ENCODE peak calls at places on chromosomes 1 and 21, in five cellular contexts. T, X, I, S and K are unnamed samples. For H3K4me1, the result is how much of the 10 kb centered on the place peaks cover.

GRCh38 chr1:179129702-179130473 is 48.0 kb downstream of the TOR3A start:
- DNase-seq in I (no peak), S (no peak), T (peak), X (peak), K (no peak)

GRCh38 chr1:203342192-203342940 is 8.6 kb downstream of the FMOD start:
- DNase-seq in I (no peak), S (peak), T (peak), X (peak), K (peak)

GRCh38 chr1:64203420-64203819 is at the start of gene UBE2U:
- DNase-seq in S (no peak), X (no peak), T (no peak), I (no peak), K (no peak)

GRCh38 chr1:14765773-14766172 is 167.3 kb downstream of the KAZN start:
- DNase-seq in S (no peak), X (no peak), I (no peak), T (no peak), K (no peak)

GRCh38 chr1:239349699-239350098 is 36.7 kb upstream of the CHRM3 start:
- DNase-seq in T (no peak), X (no peak), I (no peak), S (no peak), K (no peak)

GRCh38 chr1:19462781-19463180 is 22.6 kb downstream of the CAPZB start:
- DNase-seq in I (no peak), T (no peak), S (no peak), X (no peak), K (no peak)

GRCh38 chr21:26795866-26796329 is 49.3 kb downstream of the ADAMTS1 start:
- DNase-seq in S (peak), X (peak), T (peak), I (no peak), K (peak)

GRCh38 chr21:44539991-44540666 is at the start of gene KRTAP10-1:
- DNase-seq in X (no peak), I (no peak), S (no peak), T (no peak), K (no peak)

GRCh38 chr1:41751804-41752513 is 166.8 kb downstream of the HIVEP3 start:
- DNase-seq in T (peak), X (no peak), I (no peak), S (peak), K (no peak)

GRCh38 chr1:30189818-30190480 is 533.4 kb downstream of the MATN1 start:
- DNase-seq in I (no peak), T (no peak), X (no peak), S (no peak), K (no peak)

GRCh38 chr1:221793439-221794078 is 51.7 kb upstream of the DUSP10 start:
- DNase-seq in X (no peak), T (peak), I (no peak), S (peak), K (no peak)

GRCh38 chr21:17139696-17140095 is 373.1 kb upstream of the CXADR start:
- DNase-seq in X (peak), I (no peak), T (no peak), S (no peak), K (no peak)

GRCh38 chr1:210883821-210884220 is 250.1 kb downstream of the KCNH1 start:
- DNase-seq in I (no peak), T (peak), S (peak), X (no peak), K (no peak)

GRCh38 chr21:45050786-45051489 is 23.4 kb upstream of the ADARB1 start:
- DNase-seq in T (peak), X (no peak), S (peak), I (no peak), K (peak)

GRCh38 chr1:165793951-165794350 is 25.3 kb upstream of the TMCO1 start:
- DNase-seq in X (no peak), I (no peak), S (no peak), T (no peak), K (no peak)

GRCh38 chr21:32448803-32449594 is 36.5 kb downstream of the EVA1C start:
- DNase-seq in T (peak), S (peak), X (no peak), I (no peak), K (no peak)

GRCh38 chr1:194568610-194569009 is 1382.2 kb upstream of the B3GALT2 start:
- DNase-seq in S (peak), I (no peak), T (peak), X (no peak), K (no peak)

GRCh38 chr1:157682710-157683437 is 17.7 kb downstream of the FCRL3 start:
- DNase-seq in X (no peak), S (no peak), I (no peak), T (no peak), K (no peak)

GRCh38 chr1:56098956-56099355 is 480.4 kb downstream of the PLPP3 start:
- DNase-seq in T (peak), S (peak), X (no peak), I (no peak), K (no peak)

GRCh38 chr1:164725401-164725800 is 166.4 kb downstream of the PBX1 start:
- DNase-seq in S (no peak), X (no peak), I (no peak), T (no peak), K (no peak)

GRCh38 chr1:224852901-224853568 is 76.4 kb upstream of the DNAH14 start:
- DNase-seq in I (no peak), T (peak), S (peak), X (peak), K (peak)

GRCh38 chr1:42334240-42335049 is 590 bp downstream of the FOXJ3 start:
- DNase-seq in I (peak), X (peak), S (peak), T (peak), K (peak)

GRCh38 chr1:188489336-188490112 is 1660.8 kb downstream of the PLA2G4A start:
- DNase-seq in T (peak), S (peak), X (no peak), I (peak), K (peak)

GRCh38 chr1:224623743-224624333 is 7.7 kb downstream of the CNIH3 start:
- DNase-seq in I (peak), S (peak), T (peak), X (peak), K (peak)

GRCh38 chr1:172882791-172883386 is 167.9 kb downstream of the TNFSF18 start:
- DNase-seq in X (no peak), T (no peak), S (no peak), I (no peak), K (no peak)

GRCh38 chr1:26853600-26853999 is 9.3 kb upstream of the SFN start:
- DNase-seq in X (no peak), I (no peak), S (no peak), T (no peak), K (no peak)

GRCh38 chr1:29211086-29212030 is 19.4 kb downstream of the MECR start:
- DNase-seq in T (no peak), I (no peak), S (no peak), X (no peak), K (no peak)

GRCh38 chr21:42256316-42256715 is 37.4 kb downstream of the ABCG1 start:
- DNase-seq in I (no peak), T (no peak), X (no peak), S (no peak), K (no peak)

GRCh38 chr21:45454081-45454923 is 49.3 kb downstream of the COL18A1 start:
- DNase-seq in S (no peak), T (no peak), X (no peak), I (no peak), K (no peak)

DNA sequence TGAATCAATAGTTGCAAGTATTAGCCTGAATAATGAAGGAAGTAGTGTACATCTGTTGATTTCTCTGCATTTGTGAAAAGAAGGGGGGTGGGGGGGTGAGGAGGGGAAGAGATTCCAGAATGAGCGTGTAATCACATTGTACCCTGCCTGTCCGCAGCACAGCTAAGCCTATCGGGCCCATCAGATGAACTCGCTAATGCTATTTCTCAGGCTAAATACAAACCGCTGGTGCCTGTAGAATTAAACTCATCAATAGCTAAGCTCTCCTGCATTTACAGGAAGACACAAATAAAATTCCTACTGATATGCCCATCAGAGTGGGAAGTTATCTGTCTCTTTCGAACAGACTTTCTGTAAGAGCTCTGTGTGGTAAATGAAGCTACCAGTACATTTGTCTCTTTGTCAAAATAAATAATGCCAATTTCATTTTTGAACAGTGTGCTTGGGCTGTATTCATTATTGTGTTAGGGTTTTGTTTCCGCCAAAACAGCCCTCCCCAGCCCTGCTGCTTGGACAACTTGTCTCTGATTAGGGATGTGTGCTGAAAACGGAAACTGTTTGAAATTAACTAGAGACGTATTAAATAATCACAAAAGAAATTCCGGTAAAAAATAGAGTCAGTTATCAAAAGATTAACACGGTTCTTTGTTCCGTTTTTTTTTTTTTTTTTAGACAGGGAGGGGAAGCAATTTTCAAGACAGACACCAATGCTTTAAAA is 305.4 kb downstream of the TTLL7 start:
- DNase-seq in S (peak), X (no peak), I (peak), T (peak), K (peak)
- TF ChIP-seq EZH2 in S (no peak), X (no peak), I (no peak), T (no peak), K (no peak)

GRCh38 chr1:66311628-66312027 is 222.3 kb upstream of the SGIP1 start:
- DNase-seq in S (no peak), T (no peak), I (no peak), X (no peak), K (no peak)

GRCh38 chr1:66312316-66312715 is 221.6 kb upstream of the SGIP1 start:
- DNase-seq in T (no peak), I (no peak), S (no peak), X (no peak), K (no peak)

GRCh38 chr1:66313446-66313845 is 220.5 kb upstream of the SGIP1 start:
- DNase-seq in X (no peak), T (peak), S (no peak), I (no peak), K (no peak)

GRCh38 chr1:66309006-66309741 is 224.8 kb upstream of the SGIP1 start:
- DNase-seq in I (no peak), X (no peak), S (no peak), T (no peak), K (no peak)

GRCh38 chr1:66311092-66311491 is 222.9 kb upstream of the SGIP1 start:
- DNase-seq in T (peak), I (no peak), X (no peak), S (no peak), K (no peak)
- H3K4me2 ChIP-seq in T (no peak), I (no peak), X (no peak), S (no peak), K (no peak)

GRCh38 chr1:25731148-25731547 is 68.8 kb upstream of the SELENON start:
- DNase-seq in T (no peak), I (no peak), S (no peak), X (no peak), K (no peak)

GRCh38 chr1:25731626-25732370 is 68.2 kb upstream of the SELENON start:
- DNase-seq in X (no peak), I (no peak), S (no peak), T (no peak), K (no peak)

GRCh38 chr1:25729774-25730173 is 70.2 kb upstream of the SELENON start:
- DNase-seq in X (no peak), T (no peak), I (no peak), S (no peak), K (no peak)

GRCh38 chr1:25733271-25733670 is 66.7 kb upstream of the SELENON start:
- DNase-seq in X (no peak), T (no peak), I (no peak), S (no peak), K (no peak)

DNA sequence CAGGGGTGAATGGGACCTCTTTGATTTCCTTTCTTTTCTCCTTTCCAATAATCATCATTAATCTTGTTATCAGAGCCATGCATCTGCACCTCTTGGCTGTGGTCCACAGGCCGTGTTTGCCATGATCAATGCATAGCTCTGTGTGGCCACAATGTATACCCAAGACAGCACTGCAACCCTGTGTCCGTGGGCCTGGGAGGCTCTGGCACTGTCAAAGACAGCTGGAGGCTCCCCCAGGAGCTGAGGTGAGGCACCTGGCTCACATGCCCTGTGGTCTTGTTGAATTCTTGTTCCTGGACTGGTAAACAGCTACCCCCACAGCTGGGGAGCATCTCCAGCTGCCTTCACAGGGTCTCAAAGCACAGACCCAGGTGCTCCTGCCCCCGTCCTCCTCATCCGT is 67.2 kb upstream of the SELENON start:
- DNase-seq in S (no peak), I (no peak), T (no peak), X (no peak), K (no peak)
- H3K4me1 ChIP-seq in S (under half), I (under half), T (under half), X (under half), K (under half)

GRCh38 chr1:177164380-177165068 is at the start of gene ASTN1:
- DNase-seq in S (no peak), X (no peak), I (no peak), T (peak), K (no peak)

GRCh38 chr1:177163844-177164379 is 600 bp downstream of the ASTN1 start:
- DNase-seq in S (no peak), I (no peak), X (no peak), T (no peak), K (no peak)

GRCh38 chr1:177170756-177171535 is at the start of gene BRINP2:
- DNase-seq in T (peak), I (no peak), S (peak), X (no peak), K (peak)

DNA sequence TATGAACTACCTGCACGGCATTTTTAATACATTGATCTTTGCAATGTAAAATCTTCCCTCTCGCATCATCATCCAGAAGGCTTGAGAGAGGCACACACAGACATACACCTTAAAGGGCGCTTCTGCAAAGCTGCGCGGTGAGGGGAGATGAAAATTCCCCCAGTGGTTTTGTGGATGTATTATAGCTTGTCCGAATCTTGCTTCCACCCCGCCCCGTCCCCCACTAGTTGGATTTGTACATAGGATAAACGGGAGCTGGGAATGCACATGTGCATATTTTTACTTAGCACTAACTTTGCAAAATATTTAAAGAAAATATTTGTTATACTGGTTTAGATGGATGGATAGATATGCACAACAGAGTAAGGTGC is 542 bp upstream of the ASTN1 start:
- DNase-seq in T (no peak), X (no peak), S (no peak), I (no peak), K (no peak)
- TF ChIP-seq EZH2 in T (no peak), X (no peak), S (no peak), I (no peak), K (no peak)

DNA sequence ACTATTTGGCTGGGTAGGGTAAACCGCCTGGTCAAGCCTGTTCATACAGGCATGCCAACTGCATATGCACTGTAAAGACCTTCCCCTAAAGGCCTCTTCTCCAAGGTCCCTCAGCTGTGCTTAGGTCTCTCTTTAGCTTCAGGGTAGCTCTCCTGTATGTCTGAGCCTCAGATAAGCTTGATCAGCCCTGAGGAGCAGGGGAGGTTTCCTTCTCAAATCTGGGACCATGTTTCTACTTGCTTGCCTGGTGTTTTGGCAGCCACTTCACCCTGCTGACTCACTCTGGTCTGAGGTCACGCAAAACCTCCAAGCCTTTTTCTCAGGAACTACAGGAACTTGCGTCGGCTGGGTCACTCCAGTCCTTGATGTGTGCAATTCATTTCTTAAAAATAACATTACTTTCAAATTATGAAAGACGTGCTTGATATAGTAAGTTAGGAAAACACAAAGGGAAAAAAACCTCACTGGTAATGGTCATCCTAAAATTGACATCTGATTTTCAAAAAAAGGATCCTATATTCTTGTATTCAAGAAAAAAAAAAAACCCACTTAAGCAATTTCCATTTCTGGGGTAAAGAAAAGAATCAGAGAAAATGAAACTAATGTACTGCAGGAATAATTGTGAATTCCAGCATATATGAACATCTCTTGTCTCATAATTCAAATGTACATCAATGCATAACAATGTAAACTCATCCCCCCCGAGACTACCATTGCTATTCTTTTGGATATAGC is 24.7 kb upstream of the RNF19B start:
- DNase-seq in S (peak), X (no peak), I (peak), T (peak), K (no peak)
- H3K4me2 ChIP-seq in S (peak), X (no peak), I (peak), T (peak), K (no peak)

DNA sequence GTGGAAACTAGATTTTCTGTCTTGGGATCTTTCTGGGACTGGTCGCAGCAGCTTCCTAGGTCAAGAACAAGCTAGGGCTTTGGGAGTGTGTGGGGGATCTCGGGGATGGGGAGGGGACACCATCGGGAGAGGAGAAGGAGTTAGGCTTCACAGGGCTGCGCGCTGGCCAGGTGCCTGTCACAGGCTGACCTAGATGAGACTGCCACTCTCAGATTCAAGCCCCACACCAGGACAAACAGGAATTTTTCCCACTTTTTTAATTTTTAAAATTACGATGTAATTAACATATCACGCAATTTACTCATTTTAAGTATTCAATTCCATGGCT is 180.6 kb downstream of the CAMTA1 start:
- DNase-seq in X (no peak), S (no peak), T (no peak), I (no peak), K (no peak)
- H3K4me1 ChIP-seq in X (under half), S (under half), T (under half), I (under half), K (under half)

DNA sequence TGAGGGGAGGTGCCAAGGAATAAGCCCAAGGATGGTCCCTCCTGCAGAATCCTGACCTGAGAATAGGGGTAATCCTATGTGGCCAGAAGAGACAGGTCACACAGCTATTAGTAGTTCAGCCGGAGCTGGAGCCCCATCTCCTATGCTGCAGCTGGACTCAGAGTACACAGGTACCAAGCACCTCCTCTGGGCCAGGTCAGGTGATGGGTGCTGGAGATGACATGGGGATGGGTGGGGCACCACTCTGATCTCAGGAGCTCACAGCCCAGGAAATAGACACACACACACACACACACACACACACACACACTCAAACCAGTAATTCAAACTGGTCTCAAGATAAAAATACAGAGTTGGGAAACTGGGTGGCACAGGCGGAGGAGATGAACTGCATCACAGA is 54.2 kb upstream of the SSBP3 start:
- DNase-seq in X (no peak), S (no peak), T (no peak), I (no peak), K (no peak)
- TF ChIP-seq EZH2 in X (no peak), S (no peak), T (no peak), I (no peak), K (no peak)

GRCh38 chr1:206710457-206710823 is 25.7 kb downstream of the MAPKAPK2 start:
- DNase-seq in S (no peak), X (no peak), T (no peak), I (no peak), K (no peak)

GRCh38 chr1:206715120-206715519 is 30.4 kb downstream of the MAPKAPK2 start:
- DNase-seq in X (no peak), I (no peak), T (no peak), S (no peak), K (no peak)

GRCh38 chr1:206713910-206714312 is 29.2 kb downstream of the MAPKAPK2 start:
- DNase-seq in X (no peak), T (no peak), S (no peak), I (no peak), K (peak)

GRCh38 chr1:206714331-206715058 is 29.8 kb downstream of the MAPKAPK2 start:
- DNase-seq in I (peak), S (peak), X (no peak), T (peak), K (peak)

DNA sequence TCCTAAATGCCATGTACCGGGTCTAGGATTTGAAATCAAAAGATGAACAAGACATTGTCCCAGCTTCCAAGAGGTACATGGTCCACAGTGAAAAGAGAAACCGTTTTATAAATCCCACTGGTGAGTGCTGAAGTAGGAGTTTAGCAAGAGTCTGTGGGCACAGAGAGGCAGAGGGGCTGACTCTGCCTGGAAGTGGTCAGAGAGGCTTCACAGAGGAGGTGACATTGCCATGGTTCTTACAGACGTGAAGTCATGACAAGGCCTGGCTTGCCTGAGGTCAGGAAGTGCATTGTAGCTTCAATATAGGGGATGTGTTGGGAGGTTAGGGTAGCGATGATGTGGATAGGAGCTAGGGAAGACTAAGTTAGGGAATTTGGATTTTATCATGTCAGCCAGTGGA is 28.4 kb downstream of the MAPKAPK2 start:
- DNase-seq in I (no peak), X (no peak), T (no peak), S (no peak), K (no peak)
- H3K4me2 ChIP-seq in I (no peak), X (no peak), T (no peak), S (no peak), K (no peak)